ENCODE peak calls at places on chromosomes 5 and 9, in seven cellular contexts. J is dorsolateral prefrontal cortex, R is right atrium auricular region, S is astrocyte of the cerebellum, O is heart left ventricle, X is fibroblast of the aortic adventitia, B is cardiac muscle cell. L is an unnamed sample.

GRCh38 chr9:134304712-134305111 is 21.5 kb upstream of the RXRA start:
- DNase-seq in X (no peak), R (no peak), S (no peak), J (no peak), O (peak; percentile 14), B (no peak), L (no peak)

GRCh38 chr5:86684222-86684621 is 66.5 kb downstream of the COX7C start:
- DNase-seq in O (no peak), R (no peak), J (no peak), X (no peak), B (peak; percentile 1), S (peak; percentile 26), L (no peak)

GRCh38 chr9:84238652-84239051 is 101.9 kb downstream of the SLC28A3 start:
- DNase-seq in B (peak; percentile 10), O (no peak), S (no peak), R (no peak), X (no peak), J (no peak), L (no peak)

GRCh38 chr9:99264070-99264469 is 42.0 kb downstream of the SEC61B start:
- DNase-seq in R (no peak), S (no peak), O (no peak), B (peak; percentile 34), X (no peak), J (no peak), L (no peak)

GRCh38 chr9:118271936-118272335 is 567.7 kb downstream of the TLR4 start:
- DNase-seq in S (no peak), X (no peak), O (no peak), J (no peak), R (no peak), B (no peak), L (no peak)

GRCh38 chr5:73673161-73673591 is 47.2 kb downstream of the ARHGEF28 start:
- DNase-seq in O (no peak), S (peak; percentile 55), X (peak; percentile 91), R (no peak), B (peak; percentile 93), J (no peak), L (peak; percentile 76)

GRCh38 chr9:98818764-98819163 is 11.3 kb downstream of the GALNT12 start:
- DNase-seq in S (no peak), X (no peak), B (no peak), O (no peak), R (no peak), J (no peak), L (no peak)

GRCh38 chr5:139378941-139379361 is 4.1 kb downstream of the SLC23A1 start:
- DNase-seq in O (no peak), B (no peak), X (no peak), J (no peak), S (no peak), R (no peak), L (no peak)

GRCh38 chr5:108639356-108639755 is 108.3 kb upstream of the FER start:
- DNase-seq in R (no peak), O (no peak), S (no peak), J (no peak), X (no peak), B (peak; percentile 44), L (no peak)

GRCh38 chr9:105405514-105406131 is 42.2 kb upstream of the FSD1L start:
- DNase-seq in O (no peak), J (no peak), R (no peak), S (peak; percentile 34), B (no peak), X (no peak), L (no peak)

GRCh38 chr5:180568914-180569313 is 22.4 kb downstream of the SCGB3A1 start:
- DNase-seq in J (no peak), B (no peak), R (no peak), S (no peak), X (no peak), O (no peak), L (no peak)

GRCh38 chr9:78348848-78349247 is 51.9 kb downstream of the PSAT1 start:
- DNase-seq in J (no peak), R (no peak), X (no peak), O (no peak), B (no peak), S (no peak), L (no peak)

GRCh38 chr5:134188092-134188491 is 11.3 kb upstream of the SKP1 start:
- DNase-seq in R (no peak), O (no peak), B (no peak), X (no peak), S (no peak), J (no peak), L (no peak)

GRCh38 chr5:112018846-112019245 is 261.9 kb upstream of the NREP start:
- DNase-seq in O (no peak), J (no peak), B (no peak), S (no peak), R (no peak), X (no peak), L (no peak)

GRCh38 chr9:129489838-129490582 is 130.9 kb downstream of the C9orf50 start:
- DNase-seq in R (no peak), S (no peak), O (no peak), B (peak; percentile 55), X (peak; percentile 69), J (no peak), L (no peak)

GRCh38 chr9:131833906-131834305 is 94.0 kb upstream of the RAPGEF1 start:
- DNase-seq in S (no peak), R (no peak), B (peak; percentile 4), J (no peak), X (peak; percentile 1), O (no peak), L (no peak)

GRCh38 chr5:75614165-75614564 is 2.9 kb downstream of the ANKDD1B start:
- DNase-seq in X (peak; percentile 28), B (no peak), R (no peak), O (no peak), S (no peak), J (no peak), L (no peak)

GRCh38 chr5:75616961-75617660 is 5.9 kb downstream of the ANKDD1B start:
- DNase-seq in J (peak; percentile 37), B (peak; percentile 82), R (no peak), X (peak; percentile 78), O (no peak), S (no peak), L (no peak)

GRCh38 chr5:75616286-75616810 is 5.1 kb downstream of the ANKDD1B start:
- DNase-seq in B (peak; percentile 55), O (no peak), J (no peak), R (no peak), S (no peak), X (peak; percentile 58), L (no peak)

GRCh38 chr5:75620184-75620959 is 9.1 kb downstream of the ANKDD1B start:
- DNase-seq in X (no peak), O (no peak), B (no peak), S (no peak), J (no peak), R (no peak), L (no peak)

DNA sequence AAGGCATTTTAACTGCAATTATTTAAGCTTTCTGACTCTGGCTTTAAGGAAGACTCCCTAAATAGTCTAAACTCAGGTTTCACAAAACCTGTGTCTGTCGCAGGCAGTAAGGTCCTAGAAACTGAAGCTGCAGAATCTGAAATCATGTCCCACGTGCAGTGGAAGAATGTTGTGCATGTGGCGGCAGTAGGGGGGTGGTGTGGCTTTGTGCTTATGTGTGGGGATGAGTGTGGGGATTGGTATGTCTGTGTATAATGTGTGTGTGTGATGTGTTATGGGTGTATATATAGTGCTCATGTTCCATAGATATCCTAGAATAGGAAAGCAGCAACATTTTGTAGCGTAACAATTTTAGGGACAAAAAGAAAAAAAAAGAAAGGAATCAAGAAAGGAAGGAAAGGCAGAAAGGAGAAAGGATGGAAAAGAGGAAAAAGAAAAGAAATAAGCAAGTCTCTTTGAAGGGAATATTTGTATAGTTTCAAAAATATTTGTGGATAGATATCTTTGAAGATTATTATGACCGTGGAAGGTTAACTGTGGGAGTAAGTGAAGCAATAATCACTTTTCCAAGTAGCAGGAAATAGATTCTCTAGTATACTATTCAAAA is 6.6 kb downstream of the ANKDD1B start:
- DNase-seq in O (no peak), S (no peak), R (no peak), X (no peak), B (peak; percentile 71), J (peak; percentile 35), L (no peak)
- TF ChIP-seq CTCF in O (no peak), S (no peak), R (no peak), X (no peak), B (no peak), J (no peak), L (no peak)

DNA sequence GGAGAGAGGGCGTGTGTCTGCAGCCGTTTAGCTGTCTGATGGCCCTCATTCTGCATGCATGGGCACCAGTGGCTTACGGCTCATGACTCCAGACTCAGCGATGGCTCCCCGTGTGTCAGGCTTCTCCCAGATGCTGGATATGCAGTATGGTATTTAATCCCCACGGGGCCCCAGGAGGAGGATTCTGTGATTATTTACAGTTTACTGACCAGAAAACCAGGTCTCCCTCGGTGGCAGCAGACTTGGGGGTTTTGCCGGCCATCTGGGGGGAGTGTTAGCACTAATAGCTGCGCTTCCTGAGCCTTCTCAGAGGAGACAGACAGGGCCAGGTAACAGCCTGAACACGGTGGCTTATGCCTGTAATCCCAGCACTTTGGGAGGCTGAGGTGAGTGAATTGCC is 4.3 kb downstream of the PRDM12 start:
- DNase-seq in J (no peak), S (no peak), X (no peak), R (no peak), O (no peak), B (no peak), L (no peak)
- H3K4me3 ChIP-seq in J (no peak overlapping the region), S (no peak overlapping the region), X (no peak overlapping the region), R (no peak overlapping the region), O (no peak overlapping the region), B (no peak overlapping the region), L (no peak overlapping the region)

DNA sequence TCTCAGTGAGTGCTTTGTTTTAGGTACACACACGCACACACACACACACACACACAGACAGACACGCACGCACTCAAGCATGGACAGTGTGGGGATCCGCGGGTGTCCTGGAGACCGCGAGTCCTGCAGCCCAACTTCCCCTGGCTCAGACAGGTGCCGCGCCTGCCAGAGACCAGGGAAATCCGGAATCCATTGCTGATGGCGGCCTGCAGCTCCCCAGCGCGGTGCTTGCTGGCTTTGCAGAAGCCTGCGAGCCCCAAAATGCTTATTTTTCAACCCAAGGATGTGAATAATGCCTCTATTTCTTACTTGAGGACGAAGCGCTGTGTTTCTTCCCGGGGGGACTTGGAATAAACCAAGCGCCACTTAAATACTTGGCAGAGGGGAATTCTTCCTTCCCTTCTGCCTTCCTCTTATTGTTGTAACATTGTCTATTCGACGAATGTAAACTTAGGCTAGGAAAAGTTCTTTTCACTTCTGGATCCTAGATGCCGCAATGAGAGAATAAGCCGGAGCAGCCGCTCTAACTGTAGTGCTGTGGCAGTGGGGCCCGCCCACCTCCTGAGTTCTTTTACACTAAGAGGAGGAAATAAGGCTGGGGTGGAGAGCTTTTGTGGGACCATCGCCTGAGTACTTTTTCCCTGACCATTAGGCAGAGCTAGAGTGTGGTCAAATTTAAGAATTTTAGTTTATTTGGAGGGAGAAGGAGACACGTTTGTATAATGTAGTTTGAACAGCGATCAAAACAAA is 804 bp downstream of the ITGA2 start:
- DNase-seq in X (peak; percentile 69), S (no peak), R (no peak), O (peak; percentile 49), J (peak; percentile 60), B (peak; percentile 66), L (no peak)
- TF ChIP-seq CTCF in X (peak; percentile 54), S (peak; percentile 54), R (peak; percentile 62), O (peak; percentile 43), J (no peak), B (peak; percentile 40), L (peak; percentile 58)

DNA sequence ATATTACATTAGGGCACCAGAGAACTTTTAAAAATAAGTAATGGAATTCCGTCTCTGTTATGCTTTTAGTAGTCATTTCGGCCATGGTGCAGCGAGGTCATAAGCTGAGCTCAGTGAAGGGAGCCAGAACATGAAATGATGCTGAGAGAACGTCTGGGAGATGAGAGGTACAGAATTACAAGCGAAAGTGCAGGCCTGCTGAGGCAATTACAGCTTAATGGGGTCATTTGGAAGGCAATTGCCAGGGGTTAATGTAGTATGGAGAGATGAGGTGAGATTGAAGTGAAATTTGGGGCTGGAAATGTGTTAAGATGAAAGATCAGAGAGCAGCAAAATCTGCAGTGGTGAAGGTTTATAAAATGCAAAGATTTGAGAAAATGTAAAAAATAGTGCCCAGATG is 96.5 kb downstream of the PBX3 start:
- DNase-seq in B (peak; percentile 42), S (no peak), J (no peak), X (peak; percentile 76), O (no peak), R (no peak), L (no peak)
- H3K4me3 ChIP-seq in B (no peak overlapping the region), S (no peak overlapping the region), J (no peak overlapping the region), X (peak overlapping the region; percentile 37), O (no peak overlapping the region), R (no peak overlapping the region), L (no peak overlapping the region)

L was measured in AG09309.